ENCODE peak calls at places on chromosomes 7 and 10, in ten cellular contexts. D is PC-9; Y is OCI-LY7; I is activated naive CD8-positive, alpha-beta T cell treated with anti-CD3 and anti-CD28 coated beads for 36 hours; Z is right cardiac atrium; T is HT-29; H is dorsolateral prefrontal cortex; N is CD4-positive, alpha-beta memory T cell; V is ovary; P is ELR. Q is an unnamed sample.

GRCh38 chr7:94366827-94367226 is 27.9 kb upstream of the COL1A2 start:
- DNase-seq in D (no peak), Y (no peak), I (no peak), Z (no peak), T (no peak), H (no peak), N (no peak), V (no peak), P (no peak), Q (no peak)

GRCh38 chr10:13536674-13537366 is 8.0 kb upstream of the BEND7 start:
- DNase-seq in D (peak), Y (peak), I (peak), Z (peak), T (peak), H (no peak), N (no peak), V (peak), P (peak), Q (peak)

GRCh38 chr7:155935005-155935557 is 122.8 kb upstream of the SHH start:
- DNase-seq in D (no peak), Y (no peak), I (no peak), Z (no peak), T (no peak), H (no peak), N (no peak), V (no peak), P (no peak), Q (no peak)

GRCh38 chr10:45154481-45154880 is 153.8 kb downstream of the ZNF22 start:
- DNase-seq in D (no peak), Y (no peak), I (no peak), Z (no peak), T (no peak), H (no peak), N (no peak), V (no peak), P (peak), Q (no peak)

GRCh38 chr10:99544322-99544721 is 11.6 kb downstream of the NKX2-3 start:
- DNase-seq in D (no peak), Y (no peak), I (no peak), Z (no peak), T (no peak), H (no peak), N (no peak), V (no peak), P (no peak), Q (no peak)

GRCh38 chr10:124205432-124205831 is 112.0 kb upstream of the CHST15 start:
- DNase-seq in D (no peak), Y (no peak), I (no peak), Z (no peak), T (no peak), H (no peak), N (no peak), V (no peak), P (no peak), Q (no peak)

GRCh38 chr10:123501148-123501547 is 165.0 kb upstream of the GPR26 start:
- DNase-seq in D (no peak), Y (no peak), I (no peak), Z (no peak), T (no peak), H (no peak), N (no peak), V (no peak), P (no peak), Q (no peak)

GRCh38 chr10:94193466-94193924 is 169.2 kb downstream of the NOC3L start:
- DNase-seq in D (no peak), Y (no peak), I (no peak), Z (no peak), T (no peak), H (no peak), N (no peak), V (no peak), P (peak), Q (no peak)

GRCh38 chr7:100683659-100684533 is 10.2 kb downstream of the GIGYF1 start:
- DNase-seq in D (no peak), Y (no peak), I (no peak), Z (no peak), T (no peak), H (no peak), N (no peak), V (no peak), P (no peak), Q (no peak)

GRCh38 chr7:158077441-158077840 is 510.2 kb downstream of the PTPRN2 start:
- DNase-seq in D (no peak), Y (no peak), I (no peak), Z (no peak), T (no peak), H (no peak), N (no peak), V (no peak), P (no peak), Q (no peak)

GRCh38 chr10:329361-330099 is 194.3 kb downstream of the ZMYND11 start:
- DNase-seq in D (peak), Y (peak), I (peak), Z (peak), T (peak), H (peak), N (peak), V (peak), P (peak), Q (no peak)

GRCh38 chr7:140010194-140010895 is 52.4 kb downstream of the PARP12 start:
- DNase-seq in D (no peak), Y (no peak), I (no peak), Z (no peak), T (no peak), H (no peak), N (no peak), V (no peak), P (no peak), Q (peak)

GRCh38 chr7:21920931-21921330 is 24.8 kb downstream of the CDCA7L start:
- DNase-seq in D (no peak), Y (no peak), I (no peak), Z (no peak), T (no peak), H (no peak), N (no peak), V (no peak), P (no peak), Q (no peak)

GRCh38 chr10:72257051-72257892 is 16.5 kb upstream of the DDIT4 start:
- DNase-seq in D (no peak), Y (peak), I (no peak), Z (no peak), T (no peak), H (no peak), N (no peak), V (no peak), P (no peak), Q (no peak)

GRCh38 chr10:30581779-30582380 is 47.7 kb downstream of the LYZL2 start:
- DNase-seq in D (peak), Y (peak), I (no peak), Z (no peak), T (peak), H (no peak), N (peak), V (no peak), P (peak), Q (no peak)

GRCh38 chr10:42977032-42977416 is 99.8 kb upstream of the RET start:
- DNase-seq in D (no peak), Y (no peak), I (no peak), Z (no peak), T (no peak), H (no peak), N (no peak), V (no peak), P (no peak), Q (no peak)